ENCODE peak calls at places on chromosome 12, in four cellular contexts. Q, M, B and S are unnamed samples. For H3K36me3, the result is how much of the 10 kb centered on the place peaks cover.

GRCh38 chr12:89949457-89950195 is 241.0 kb upstream of the ATP2B1 start:
- DNase-seq in Q (peak), M (no peak), B (peak), S (no peak)

GRCh38 chr12:109451400-109451799 is 25.7 kb downstream of the KCTD10 start:
- DNase-seq in Q (no peak), M (no peak), B (no peak), S (no peak)

GRCh38 chr12:53380797-53381738 is 1.1 kb downstream of the SP1 start:
- DNase-seq in Q (peak), M (peak), B (peak), S (no peak)

GRCh38 chr12:95548539-95549391 is 2.5 kb downstream of the USP44 start:
- DNase-seq in Q (peak), M (peak), B (no peak), S (peak)

GRCh38 chr12:5262450-5262849 is 169.5 kb upstream of the NTF3 start:
- DNase-seq in Q (no peak), M (no peak), B (no peak), S (no peak)

GRCh38 chr12:3102721-3103410 is 25.7 kb downstream of the TSPAN9 start:
- DNase-seq in Q (no peak), M (no peak), B (no peak), S (no peak)

GRCh38 chr12:93662961-93663728 is 14.0 kb upstream of the CRADD start:
- DNase-seq in Q (no peak), M (no peak), B (peak), S (no peak)

GRCh38 chr12:2113501-2113912 is 60.7 kb downstream of the CACNA1C start:
- DNase-seq in Q (no peak), M (no peak), B (no peak), S (no peak)

GRCh38 chr12:91367234-91367849 is 184.7 kb upstream of the DCN start:
- DNase-seq in Q (no peak), M (no peak), B (peak), S (no peak)

GRCh38 chr12:68824597-68825250 is 16.7 kb downstream of the MDM2 start:
- DNase-seq in Q (no peak), M (no peak), B (no peak), S (no peak)

GRCh38 chr12:100348657-100349454 is 8.0 kb upstream of the SLC17A8 start:
- DNase-seq in Q (no peak), M (no peak), B (peak), S (no peak)

GRCh38 chr12:127496255-127496654 is 770.7 kb upstream of the TMEM132C start:
- DNase-seq in Q (no peak), M (peak), B (no peak), S (no peak)

GRCh38 chr12:115941362-115941761 is 336.1 kb downstream of the MED13L start:
- DNase-seq in Q (no peak), M (peak), B (peak), S (no peak)

DNA sequence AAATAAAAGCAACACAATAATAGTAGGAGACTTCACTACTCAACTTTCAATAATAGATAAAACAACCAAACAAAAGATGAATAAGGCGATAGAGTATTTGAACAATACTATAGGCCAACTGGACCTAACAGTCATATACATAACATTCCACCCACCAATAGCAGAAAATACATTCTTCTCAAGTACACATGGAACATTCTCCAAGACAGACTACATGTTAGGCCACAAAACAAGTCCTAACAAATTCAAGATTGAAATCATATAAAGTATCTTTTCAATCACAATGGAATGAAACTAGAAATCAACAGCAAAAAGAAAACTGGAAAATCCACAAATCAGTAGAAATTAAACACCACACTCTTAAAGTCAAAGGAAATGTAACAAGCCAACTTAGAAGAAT is 28.8 kb downstream of the RAD52 start:
- DNase-seq in Q (no peak), M (no peak), B (peak), S (no peak)
- H3K36me3 ChIP-seq in Q (under half), M (half or more), B (under half), S (under half)

GRCh38 chr12:47652491-47653234 is 53.2 kb downstream of the RPAP3 start:
- DNase-seq in Q (no peak), M (peak), B (no peak), S (peak)
- H3K36me3 ChIP-seq in Q (under half), M (under half), B (under half), S (under half)

DNA sequence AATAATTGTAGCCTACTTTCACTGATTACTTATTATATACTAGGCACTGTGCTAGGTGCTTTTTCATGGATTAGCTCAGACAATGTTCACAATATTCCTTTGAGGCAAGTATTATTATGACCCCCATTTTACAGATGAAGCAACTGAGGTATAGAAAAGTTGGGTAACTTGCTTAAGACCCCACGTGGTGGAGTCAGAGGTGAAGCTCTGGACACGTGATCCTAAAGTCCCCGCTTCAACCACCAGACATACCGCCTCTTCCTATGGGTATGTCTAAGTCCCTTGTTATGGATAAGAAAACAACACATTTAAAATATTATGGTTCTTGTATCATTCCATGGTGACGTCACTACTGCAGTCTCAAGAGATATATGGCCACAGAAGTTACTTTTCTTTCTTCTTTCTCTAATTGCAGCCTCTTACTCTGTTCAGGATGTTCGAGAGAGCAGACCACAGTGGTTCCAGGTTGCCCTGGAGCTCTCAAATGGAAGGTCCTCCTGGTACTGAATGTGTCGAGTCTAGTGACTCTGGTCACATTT is 157.7 kb downstream of the HELB start:
- DNase-seq in Q (no peak), M (no peak), B (no peak), S (no peak)
- H3K36me3 ChIP-seq in Q (under half), M (under half), B (under half), S (under half)

GRCh38 chr12:57201631-57202030 is 15.0 kb upstream of the NXPH4 start:
- DNase-seq in Q (no peak), M (no peak), B (no peak), S (no peak)
- H3K36me3 ChIP-seq in Q (half or more), M (under half), B (under half), S (under half)

GRCh38 chr12:77064891-77065360 is 443 bp downstream of the E2F7 start:
- DNase-seq in Q (no peak), M (no peak), B (peak), S (no peak)

GRCh38 chr12:77060883-77061240 is 4.5 kb downstream of the E2F7 start:
- DNase-seq in Q (no peak), M (no peak), B (no peak), S (no peak)

GRCh38 chr12:77062846-77063461 is 2.4 kb downstream of the E2F7 start:
- DNase-seq in Q (no peak), M (no peak), B (peak), S (no peak)

GRCh38 chr12:77060136-77060882 is 5.1 kb downstream of the E2F7 start:
- DNase-seq in Q (no peak), M (no peak), B (no peak), S (no peak)

GRCh38 chr12:77062396-77062795 is 3.0 kb downstream of the E2F7 start:
- DNase-seq in Q (no peak), M (no peak), B (no peak), S (no peak)
- H3K36me3 ChIP-seq in Q (under half), M (under half), B (under half), S (under half)

GRCh38 chr12:64475518-64475917 is 23.6 kb downstream of the TBK1 start:
- DNase-seq in Q (no peak), M (no peak), B (no peak), S (no peak)
- H3K36me3 ChIP-seq in Q (under half), M (half or more), B (under half), S (half or more)

DNA sequence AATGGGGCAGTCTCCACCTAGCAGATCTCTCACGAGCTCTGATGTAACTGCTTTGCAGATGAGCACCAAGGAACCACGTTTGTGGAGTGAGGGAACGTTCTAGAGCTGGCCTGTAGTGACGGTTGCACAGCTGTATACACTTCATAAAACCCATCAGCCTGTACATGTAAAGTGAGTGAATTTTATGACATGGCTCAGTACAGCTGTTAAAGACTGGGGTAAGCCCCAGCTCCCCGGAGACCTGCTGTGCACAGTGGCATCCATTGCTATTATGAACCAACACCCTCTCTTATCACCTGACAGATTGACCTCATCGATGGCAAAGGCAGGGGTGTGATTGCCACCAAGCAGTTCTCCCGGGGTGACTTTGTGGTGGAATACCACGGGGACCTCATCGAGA is 20.6 kb downstream of the KMT5A start:
- DNase-seq in Q (no peak), M (no peak), B (no peak), S (no peak)
- H3K36me3 ChIP-seq in Q (under half), M (half or more), B (under half), S (under half)

GRCh38 chr12:57525615-57526383 is 3.2 kb downstream of the MBD6 start:
- DNase-seq in Q (no peak), M (no peak), B (no peak), S (no peak)
- H3K36me3 ChIP-seq in Q (under half), M (half or more), B (under half), S (half or more)